ENCODE peak calls at places on chromosome 15, in four cellular contexts. X is amygdala, V is NCI-H460, Y is glutamatergic neuron. J is an unnamed sample.
A peak's percentile ranks its signal among the peaks of the same experiment; 100 is the strongest.

GRCh38 chr15:39774688-39775267 is 7.9 kb downstream of the FSIP1 start:
- DNase-seq in X (no peak), Y (no peak), V (no peak), J (no peak)

GRCh38 chr15:28919201-28919627 is 33.4 kb downstream of the APBA2 start:
- DNase-seq in Y (no peak), V (no peak), X (no peak), J (no peak)

GRCh38 chr15:84824260-84824690 is 7.1 kb downstream of the ALPK3 start:
- DNase-seq in Y (no peak), V (no peak), X (no peak), J (no peak)

GRCh38 chr15:84976746-84977345 is 4.8 kb upstream of the PDE8A start:
- DNase-seq in X (no peak), V (no peak), Y (no peak), J (no peak)

GRCh38 chr15:87896926-87897325 is 359.6 kb downstream of the NTRK3 start:
- DNase-seq in X (no peak), Y (no peak), V (no peak), J (no peak)

GRCh38 chr15:44804303-44805046 is 68.1 kb downstream of the TRIM69 start:
- DNase-seq in V (no peak), X (no peak), Y (no peak), J (no peak)

GRCh38 chr15:97623091-97623661 is 337.3 kb upstream of the ARRDC4 start:
- DNase-seq in X (no peak), Y (no peak), V (no peak), J (no peak)

GRCh38 chr15:25786040-25786439 is 77.1 kb downstream of the ATP10A start:
- DNase-seq in X (no peak), Y (no peak), V (no peak), J (no peak)

GRCh38 chr15:57789225-57789624 is 82.7 kb downstream of the POLR2M start:
- DNase-seq in Y (no peak), V (no peak), X (no peak), J (no peak)

GRCh38 chr15:75211436-75212199 is 9.9 kb downstream of the C15orf39 start:
- DNase-seq in X (no peak), V (no peak), Y (no peak), J (no peak)

GRCh38 chr15:64681424-64682024 is 93.9 kb downstream of the RBPMS2 start:
- DNase-seq in X (no peak), Y (peak; percentile 31), V (peak; percentile 75), J (peak; percentile 68)

GRCh38 chr15:90037510-90037860 is 36.4 kb downstream of the ZNF710 start:
- DNase-seq in Y (no peak), V (no peak), X (no peak), J (no peak)

GRCh38 chr15:93190238-93190637 is 101.2 kb upstream of the RGMA start:
- DNase-seq in V (no peak), X (no peak), Y (no peak), J (no peak)

GRCh38 chr15:73440571-73440970 is 2.4 kb upstream of the REC114 start:
- DNase-seq in Y (no peak), V (no peak), X (no peak), J (no peak)

GRCh38 chr15:70261083-70261482 is 163.4 kb upstream of the TLE3 start:
- DNase-seq in Y (no peak), X (no peak), V (no peak), J (no peak)

GRCh38 chr15:63065262-63066234 is 23.0 kb downstream of the TPM1 start:
- DNase-seq in X (no peak), Y (no peak), V (no peak), J (peak; percentile 43)

GRCh38 chr15:90165659-90166489 is 35.3 kb upstream of the SEMA4B start:
- DNase-seq in X (no peak), V (peak; percentile 90), Y (no peak), J (no peak)

GRCh38 chr15:34241376-34242350 is 16.8 kb downstream of the EMC4 start:
- DNase-seq in Y (no peak), V (peak; percentile 24), X (no peak), J (peak; percentile 38)

GRCh38 chr15:69735126-69735525 is 282.5 kb downstream of the RPLP1 start:
- DNase-seq in Y (no peak), V (no peak), X (no peak), J (no peak)

GRCh38 chr15:79329186-79329611 is 18.3 kb downstream of the TMED3 start:
- DNase-seq in V (peak; percentile 21), X (no peak), Y (no peak), J (no peak)

GRCh38 chr15:33194704-33195261 is at the start of gene FMN1:
- DNase-seq in Y (peak; percentile 98), X (peak; percentile 93), V (peak; percentile 91), J (peak; percentile 85)

GRCh38 chr15:81336568-81336967 is 12.6 kb upstream of the STARD5 start:
- DNase-seq in Y (no peak), V (no peak), X (no peak), J (no peak)

GRCh38 chr15:66310786-66311185 is 17.4 kb downstream of the DIS3L start:
- DNase-seq in X (no peak), V (no peak), Y (no peak), J (no peak)

GRCh38 chr15:70182858-70183695 is 85.4 kb upstream of the TLE3 start:
- DNase-seq in X (no peak), Y (no peak), V (no peak), J (no peak)

GRCh38 chr15:85493258-85493657 is 112.9 kb downstream of the AKAP13 start:
- DNase-seq in X (no peak), Y (no peak), V (no peak), J (no peak)

GRCh38 chr15:74252291-74253080 is 16.4 kb downstream of the CCDC33 start:
- DNase-seq in Y (no peak), X (no peak), V (no peak), J (no peak)

J was measured in frontal cortex.